ENCODE peak calls at places on chromosomes 1 and 21, in seven cellular contexts. A is skeletal muscle cell, Z is HCT116, L is AG09309, R is left lobe of liver, Q is T47D, X is sigmoid colon. F is an unnamed sample.

GRCh38 chr1:182438326-182438725 is 11.6 kb upstream of the RGSL1 start:
- DNase-seq in R (no peak), Q (no peak), Z (no peak), A (no peak), L (no peak), X (no peak), F (no peak)

GRCh38 chr1:6960291-6960758 is 175.1 kb downstream of the CAMTA1 start:
- DNase-seq in A (no peak), Z (no peak), X (no peak), Q (peak; percentile 42), R (peak; percentile 83), L (peak; percentile 18), F (no peak)

GRCh38 chr1:211741799-211742198 is 66.4 kb upstream of the NEK2 start:
- DNase-seq in X (no peak), Q (no peak), Z (no peak), L (no peak), A (no peak), R (no peak), F (no peak)

GRCh38 chr1:153598309-153599172 is 14.4 kb downstream of the S100A16 start:
- DNase-seq in Q (no peak), R (no peak), X (peak; percentile 28), A (peak; percentile 56), L (no peak), Z (no peak), F (no peak)

GRCh38 chr1:55039342-55040082 is at the start of gene PCSK9:
- DNase-seq in Z (peak; percentile 60), R (peak; percentile 93), L (no peak), Q (no peak), X (no peak), A (no peak), F (no peak)

GRCh38 chr1:47587891-47588582 is 150.2 kb downstream of the FOXD2 start:
- DNase-seq in R (peak; percentile 35), L (no peak), X (no peak), Q (no peak), Z (no peak), A (no peak), F (no peak)

GRCh38 chr1:75074719-75075395 is 59.3 kb upstream of the LHX8 start:
- DNase-seq in Z (no peak), A (no peak), Q (no peak), L (no peak), R (no peak), X (no peak), F (no peak)

GRCh38 chr1:85321237-85321964 is 45.0 kb upstream of the BCL10 start:
- DNase-seq in L (no peak), Q (no peak), Z (no peak), X (no peak), A (peak; percentile 53), R (no peak), F (no peak)

GRCh38 chr1:183038913-183039312 is 15.7 kb downstream of the LAMC1 start:
- DNase-seq in R (no peak), A (no peak), Q (no peak), L (no peak), Z (no peak), X (no peak), F (no peak)

GRCh38 chr1:32780628-32781267 is 36.4 kb downstream of the YARS1 start:
- DNase-seq in X (no peak), L (no peak), R (no peak), A (no peak), Q (no peak), Z (no peak), F (no peak)

GRCh38 chr1:100387209-100387608 is 34.9 kb downstream of the CDC14A start:
- DNase-seq in R (no peak), Q (no peak), A (no peak), Z (no peak), L (no peak), X (no peak), F (no peak)

GRCh38 chr1:85295006-85295431 is 18.6 kb upstream of the BCL10 start:
- DNase-seq in X (no peak), Z (peak; percentile 59), Q (no peak), R (no peak), L (no peak), A (no peak), F (no peak)

GRCh38 chr1:78255378-78255777 is 209.6 kb downstream of the GIPC2 start:
- DNase-seq in A (no peak), R (no peak), X (no peak), L (no peak), Q (no peak), Z (no peak), F (no peak)

GRCh38 chr1:67889940-67890567 is 56.8 kb upstream of the GNG12 start:
- DNase-seq in A (peak; percentile 79), Z (peak; percentile 50), X (no peak), Q (no peak), L (peak; percentile 66), R (no peak), F (no peak)

GRCh38 chr21:32917392-32918135 is 108.2 kb upstream of the OLIG2 start:
- DNase-seq in X (no peak), A (no peak), L (no peak), Q (peak; percentile 9), Z (no peak), R (no peak), F (no peak)

GRCh38 chr1:41240806-41241747 is 1.0 kb downstream of the SCMH1 start:
- DNase-seq in L (no peak), Q (peak; percentile 33), X (peak; percentile 84), A (no peak), Z (no peak), R (peak; percentile 73), F (no peak)

GRCh38 chr1:34924759-34925555 is 4.5 kb downstream of the DLGAP3 start:
- DNase-seq in Z (no peak), Q (peak; percentile 75), X (no peak), A (peak; percentile 4), R (peak; percentile 54), L (peak; percentile 7), F (peak; percentile 16)

GRCh38 chr1:66446261-66447001 is 87.5 kb upstream of the SGIP1 start:
- DNase-seq in R (no peak), L (peak; percentile 39), Z (peak; percentile 74), X (no peak), A (peak; percentile 15), Q (peak; percentile 63), F (peak; percentile 45)

GRCh38 chr1:195960580-195960979 is 647.7 kb downstream of the KCNT2 start:
- DNase-seq in X (no peak), Z (no peak), L (no peak), Q (no peak), R (no peak), A (no peak), F (no peak)

GRCh38 chr1:227728059-227728891 is 6.8 kb downstream of the JMJD4 start:
- DNase-seq in L (no peak), Q (peak; percentile 92), A (no peak), R (peak; percentile 94), X (peak; percentile 88), Z (peak; percentile 57), F (no peak)

GRCh38 chr1:9317591-9318331 is 25.1 kb downstream of the SPSB1 start:
- DNase-seq in Q (no peak), Z (no peak), L (no peak), R (no peak), X (peak; percentile 90), A (no peak), F (no peak)

GRCh38 chr21:18026359-18026758 is 207.2 kb upstream of the C21orf91 start:
- DNase-seq in X (no peak), L (no peak), Z (no peak), A (no peak), R (no peak), Q (no peak), F (no peak)

GRCh38 chr1:50084389-50084788 is 24.3 kb upstream of the ELAVL4 start:
- DNase-seq in L (no peak), X (no peak), R (no peak), Z (no peak), A (no peak), Q (no peak), F (no peak)

GRCh38 chr1:1300352-1300739 is 7.4 kb downstream of the ACAP3 start:
- DNase-seq in X (no peak), Q (no peak), L (no peak), Z (no peak), R (no peak), A (no peak), F (no peak)

GRCh38 chr1:42418516-42418915 is 37.3 kb downstream of the ZMYND12 start:
- DNase-seq in X (no peak), Q (no peak), Z (no peak), L (no peak), A (no peak), R (no peak), F (no peak)

GRCh38 chr1:88289703-88290102 is 394.4 kb upstream of the PKN2 start:
- DNase-seq in A (no peak), L (no peak), R (no peak), Z (no peak), Q (no peak), X (no peak), F (no peak)

GRCh38 chr1:97647776-97648175 is 273.1 kb downstream of the DPYD start:
- DNase-seq in X (no peak), Q (no peak), R (no peak), Z (no peak), A (no peak), L (peak; percentile 28), F (no peak)